ENCODE peak calls at places on chromosome 7, in ten cellular contexts. One of them, this sample, is unnamed.

GRCh38 chr7:82740246-82740848 is 296.8 kb upstream of the CACNA2D1 start:
- DNase-seq in NT2/D1: peak; percentile 63
- DNase-seq in activated CD8-positive, alpha-beta memory T cell treated with anti-CD3 and anti-CD28 coated beads for 24 hours: no peak
- DNase-seq in iPS-NIHi11: peak; percentile 41
- DNase-seq in T-helper 9 cell: no peak
- DNase-seq in HFF-Myc: no peak
- DNase-seq in mucosa of gallbladder: peak; percentile 27
- DNase-seq in Calu3: peak; percentile 52
- DNase-seq in brain microvascular endothelial cell: peak; percentile 69
- DNase-seq in amniotic stem cell: peak; percentile 61
- DNase-seq in this sample: peak; percentile 87

GRCh38 chr7:18177815-18178660 is 150.4 kb upstream of the PRPS1L1 start:
- DNase-seq in NT2/D1: no peak
- DNase-seq in activated CD8-positive, alpha-beta memory T cell treated with anti-CD3 and anti-CD28 coated beads for 24 hours: no peak
- DNase-seq in iPS-NIHi11: no peak
- DNase-seq in T-helper 9 cell: no peak
- DNase-seq in HFF-Myc: no peak
- DNase-seq in mucosa of gallbladder: no peak
- DNase-seq in Calu3: peak; percentile 88
- DNase-seq in brain microvascular endothelial cell: peak; percentile 65
- DNase-seq in amniotic stem cell: no peak
- DNase-seq in this sample: peak; percentile 83

GRCh38 chr7:19916011-19916410 is 142.6 kb upstream of the TMEM196 start:
- DNase-seq in NT2/D1: no peak
- DNase-seq in activated CD8-positive, alpha-beta memory T cell treated with anti-CD3 and anti-CD28 coated beads for 24 hours: no peak
- DNase-seq in iPS-NIHi11: no peak
- DNase-seq in T-helper 9 cell: no peak
- DNase-seq in HFF-Myc: no peak
- DNase-seq in mucosa of gallbladder: no peak
- DNase-seq in Calu3: peak; percentile 28
- DNase-seq in brain microvascular endothelial cell: no peak
- DNase-seq in amniotic stem cell: no peak
- DNase-seq in this sample: no peak

GRCh38 chr7:74059681-74060588 is 23.7 kb upstream of the LIMK1 start:
- DNase-seq in NT2/D1: no peak
- DNase-seq in activated CD8-positive, alpha-beta memory T cell treated with anti-CD3 and anti-CD28 coated beads for 24 hours: no peak
- DNase-seq in iPS-NIHi11: peak; percentile 44
- DNase-seq in T-helper 9 cell: no peak
- DNase-seq in HFF-Myc: no peak
- DNase-seq in mucosa of gallbladder: peak; percentile 91
- DNase-seq in Calu3: peak; percentile 67
- DNase-seq in brain microvascular endothelial cell: no peak
- DNase-seq in amniotic stem cell: no peak
- DNase-seq in this sample: no peak

GRCh38 chr7:142381727-142382409 is 124.0 kb upstream of the PRSS58 start:
- DNase-seq in NT2/D1: no peak
- DNase-seq in activated CD8-positive, alpha-beta memory T cell treated with anti-CD3 and anti-CD28 coated beads for 24 hours: no peak
- DNase-seq in iPS-NIHi11: no peak
- DNase-seq in T-helper 9 cell: no peak
- DNase-seq in HFF-Myc: no peak
- DNase-seq in mucosa of gallbladder: no peak
- DNase-seq in Calu3: no peak
- DNase-seq in brain microvascular endothelial cell: no peak
- DNase-seq in amniotic stem cell: no peak
- DNase-seq in this sample: peak; percentile 20

GRCh38 chr7:104983620-104984539 is 30.1 kb upstream of the KMT2E start:
- DNase-seq in NT2/D1: peak; percentile 72
- DNase-seq in activated CD8-positive, alpha-beta memory T cell treated with anti-CD3 and anti-CD28 coated beads for 24 hours: peak; percentile 92
- DNase-seq in iPS-NIHi11: peak; percentile 90
- DNase-seq in T-helper 9 cell: peak; percentile 75
- DNase-seq in HFF-Myc: no peak
- DNase-seq in mucosa of gallbladder: peak; percentile 88
- DNase-seq in Calu3: peak; percentile 75
- DNase-seq in brain microvascular endothelial cell: peak; percentile 74
- DNase-seq in amniotic stem cell: peak; percentile 80
- DNase-seq in this sample: peak; percentile 85

GRCh38 chr7:2282185-2282751 is 32.0 kb downstream of the SNX8 start:
- DNase-seq in NT2/D1: no peak
- DNase-seq in activated CD8-positive, alpha-beta memory T cell treated with anti-CD3 and anti-CD28 coated beads for 24 hours: no peak
- DNase-seq in iPS-NIHi11: peak; percentile 13
- DNase-seq in T-helper 9 cell: no peak
- DNase-seq in HFF-Myc: no peak
- DNase-seq in mucosa of gallbladder: no peak
- DNase-seq in Calu3: no peak
- DNase-seq in brain microvascular endothelial cell: no peak
- DNase-seq in amniotic stem cell: no peak
- DNase-seq in this sample: no peak

GRCh38 chr7:150799741-150800575 is at the start of gene TMEM176B:
- DNase-seq in NT2/D1: no peak
- DNase-seq in activated CD8-positive, alpha-beta memory T cell treated with anti-CD3 and anti-CD28 coated beads for 24 hours: no peak
- DNase-seq in iPS-NIHi11: peak; percentile 43
- DNase-seq in T-helper 9 cell: no peak
- DNase-seq in HFF-Myc: no peak
- DNase-seq in mucosa of gallbladder: peak; percentile 65
- DNase-seq in Calu3: peak; percentile 24
- DNase-seq in brain microvascular endothelial cell: no peak
- DNase-seq in amniotic stem cell: no peak
- DNase-seq in this sample: no peak

GRCh38 chr7:52781250-52781649 is 254.2 kb upstream of the POM121L12 start:
- DNase-seq in NT2/D1: no peak
- DNase-seq in activated CD8-positive, alpha-beta memory T cell treated with anti-CD3 and anti-CD28 coated beads for 24 hours: no peak
- DNase-seq in iPS-NIHi11: no peak
- DNase-seq in T-helper 9 cell: no peak
- DNase-seq in HFF-Myc: no peak
- DNase-seq in mucosa of gallbladder: no peak
- DNase-seq in Calu3: no peak
- DNase-seq in brain microvascular endothelial cell: no peak
- DNase-seq in amniotic stem cell: no peak
- DNase-seq in this sample: no peak

GRCh38 chr7:54810401-54810800 is 51.4 kb upstream of the SEC61G start:
- DNase-seq in NT2/D1: no peak
- DNase-seq in activated CD8-positive, alpha-beta memory T cell treated with anti-CD3 and anti-CD28 coated beads for 24 hours: no peak
- DNase-seq in iPS-NIHi11: no peak
- DNase-seq in T-helper 9 cell: no peak
- DNase-seq in HFF-Myc: no peak
- DNase-seq in mucosa of gallbladder: no peak
- DNase-seq in Calu3: no peak
- DNase-seq in brain microvascular endothelial cell: no peak
- DNase-seq in amniotic stem cell: no peak
- DNase-seq in this sample: no peak

GRCh38 chr7:44647981-44648714 is 41.7 kb downstream of the OGDH start:
- DNase-seq in NT2/D1: no peak
- DNase-seq in activated CD8-positive, alpha-beta memory T cell treated with anti-CD3 and anti-CD28 coated beads for 24 hours: no peak
- DNase-seq in iPS-NIHi11: no peak
- DNase-seq in T-helper 9 cell: no peak
- DNase-seq in HFF-Myc: no peak
- DNase-seq in mucosa of gallbladder: no peak
- DNase-seq in Calu3: no peak
- DNase-seq in brain microvascular endothelial cell: no peak
- DNase-seq in amniotic stem cell: no peak
- DNase-seq in this sample: no peak

GRCh38 chr7:16129431-16130126 is 291.8 kb downstream of the CRPPA start:
- DNase-seq in NT2/D1: no peak
- DNase-seq in activated CD8-positive, alpha-beta memory T cell treated with anti-CD3 and anti-CD28 coated beads for 24 hours: no peak
- DNase-seq in iPS-NIHi11: no peak
- DNase-seq in T-helper 9 cell: no peak
- DNase-seq in HFF-Myc: peak; percentile 80
- DNase-seq in mucosa of gallbladder: no peak
- DNase-seq in Calu3: peak; percentile 30
- DNase-seq in brain microvascular endothelial cell: peak; percentile 58
- DNase-seq in amniotic stem cell: peak; percentile 49
- DNase-seq in this sample: peak; percentile 91

GRCh38 chr7:84372712-84373111 is 178.1 kb upstream of the SEMA3A start:
- DNase-seq in NT2/D1: no peak
- DNase-seq in activated CD8-positive, alpha-beta memory T cell treated with anti-CD3 and anti-CD28 coated beads for 24 hours: no peak
- DNase-seq in iPS-NIHi11: no peak
- DNase-seq in T-helper 9 cell: no peak
- DNase-seq in HFF-Myc: no peak
- DNase-seq in mucosa of gallbladder: no peak
- DNase-seq in Calu3: no peak
- DNase-seq in brain microvascular endothelial cell: peak; percentile 1
- DNase-seq in amniotic stem cell: no peak
- DNase-seq in this sample: peak; percentile 41

GRCh38 chr7:47291461-47292051 is 290.4 kb downstream of the TNS3 start:
- DNase-seq in NT2/D1: no peak
- DNase-seq in activated CD8-positive, alpha-beta memory T cell treated with anti-CD3 and anti-CD28 coated beads for 24 hours: no peak
- DNase-seq in iPS-NIHi11: no peak
- DNase-seq in T-helper 9 cell: no peak
- DNase-seq in HFF-Myc: peak; percentile 53
- DNase-seq in mucosa of gallbladder: no peak
- DNase-seq in Calu3: peak; percentile 50
- DNase-seq in brain microvascular endothelial cell: peak; percentile 96
- DNase-seq in amniotic stem cell: peak; percentile 92
- DNase-seq in this sample: peak; percentile 92

GRCh38 chr7:15720849-15721471 is 34.5 kb upstream of the MEOX2 start:
- DNase-seq in NT2/D1: peak; percentile 38
- DNase-seq in activated CD8-positive, alpha-beta memory T cell treated with anti-CD3 and anti-CD28 coated beads for 24 hours: no peak
- DNase-seq in iPS-NIHi11: no peak
- DNase-seq in T-helper 9 cell: no peak
- DNase-seq in HFF-Myc: peak; percentile 39
- DNase-seq in mucosa of gallbladder: peak; percentile 19
- DNase-seq in Calu3: peak; percentile 62
- DNase-seq in brain microvascular endothelial cell: peak; percentile 77
- DNase-seq in amniotic stem cell: no peak
- DNase-seq in this sample: peak; percentile 83

GRCh38 chr7:135842446-135843175 is 94.0 kb upstream of the FAM180A start:
- DNase-seq in NT2/D1: no peak
- DNase-seq in activated CD8-positive, alpha-beta memory T cell treated with anti-CD3 and anti-CD28 coated beads for 24 hours: no peak
- DNase-seq in iPS-NIHi11: no peak
- DNase-seq in T-helper 9 cell: no peak
- DNase-seq in HFF-Myc: no peak
- DNase-seq in mucosa of gallbladder: no peak
- DNase-seq in Calu3: no peak
- DNase-seq in brain microvascular endothelial cell: no peak
- DNase-seq in amniotic stem cell: no peak
- DNase-seq in this sample: peak; percentile 7

GRCh38 chr7:39252916-39253315 is 275.2 kb downstream of the POU6F2 start:
- DNase-seq in NT2/D1: no peak
- DNase-seq in activated CD8-positive, alpha-beta memory T cell treated with anti-CD3 and anti-CD28 coated beads for 24 hours: no peak
- DNase-seq in iPS-NIHi11: no peak
- DNase-seq in T-helper 9 cell: no peak
- DNase-seq in HFF-Myc: no peak
- DNase-seq in mucosa of gallbladder: peak; percentile 11
- DNase-seq in Calu3: no peak
- DNase-seq in brain microvascular endothelial cell: peak; percentile 22
- DNase-seq in amniotic stem cell: no peak
- DNase-seq in this sample: peak; percentile 23

GRCh38 chr7:114088541-114088940 is 169.7 kb upstream of the PPP1R3A start:
- DNase-seq in NT2/D1: no peak
- DNase-seq in activated CD8-positive, alpha-beta memory T cell treated with anti-CD3 and anti-CD28 coated beads for 24 hours: no peak
- DNase-seq in iPS-NIHi11: no peak
- DNase-seq in T-helper 9 cell: no peak
- DNase-seq in HFF-Myc: no peak
- DNase-seq in mucosa of gallbladder: no peak
- DNase-seq in Calu3: no peak
- DNase-seq in brain microvascular endothelial cell: no peak
- DNase-seq in amniotic stem cell: no peak
- DNase-seq in this sample: no peak

GRCh38 chr7:11539853-11540252 is 292.1 kb downstream of the THSD7A start:
- DNase-seq in NT2/D1: no peak
- DNase-seq in activated CD8-positive, alpha-beta memory T cell treated with anti-CD3 and anti-CD28 coated beads for 24 hours: no peak
- DNase-seq in iPS-NIHi11: no peak
- DNase-seq in T-helper 9 cell: no peak
- DNase-seq in HFF-Myc: no peak
- DNase-seq in mucosa of gallbladder: no peak
- DNase-seq in Calu3: no peak
- DNase-seq in brain microvascular endothelial cell: no peak
- DNase-seq in amniotic stem cell: no peak
- DNase-seq in this sample: peak; percentile 38

GRCh38 chr7:90312745-90313144 is 8.4 kb downstream of the FAM237B start:
- DNase-seq in NT2/D1: no peak
- DNase-seq in activated CD8-positive, alpha-beta memory T cell treated with anti-CD3 and anti-CD28 coated beads for 24 hours: no peak
- DNase-seq in iPS-NIHi11: no peak
- DNase-seq in T-helper 9 cell: no peak
- DNase-seq in HFF-Myc: no peak
- DNase-seq in mucosa of gallbladder: no peak
- DNase-seq in Calu3: no peak
- DNase-seq in brain microvascular endothelial cell: no peak
- DNase-seq in amniotic stem cell: no peak
- DNase-seq in this sample: peak; percentile 56

GRCh38 chr7:121504478-121504877 is 108.4 kb upstream of the FAM3C start:
- DNase-seq in NT2/D1: peak; percentile 36
- DNase-seq in activated CD8-positive, alpha-beta memory T cell treated with anti-CD3 and anti-CD28 coated beads for 24 hours: no peak
- DNase-seq in iPS-NIHi11: no peak
- DNase-seq in T-helper 9 cell: no peak
- DNase-seq in HFF-Myc: peak; percentile 85
- DNase-seq in mucosa of gallbladder: no peak
- DNase-seq in Calu3: no peak
- DNase-seq in brain microvascular endothelial cell: peak; percentile 66
- DNase-seq in amniotic stem cell: peak; percentile 68
- DNase-seq in this sample: peak; percentile 66

GRCh38 chr7:69742237-69742636 is 144.0 kb downstream of the AUTS2 start:
- DNase-seq in NT2/D1: no peak
- DNase-seq in activated CD8-positive, alpha-beta memory T cell treated with anti-CD3 and anti-CD28 coated beads for 24 hours: no peak
- DNase-seq in iPS-NIHi11: no peak
- DNase-seq in T-helper 9 cell: no peak
- DNase-seq in HFF-Myc: no peak
- DNase-seq in mucosa of gallbladder: no peak
- DNase-seq in Calu3: no peak
- DNase-seq in brain microvascular endothelial cell: no peak
- DNase-seq in amniotic stem cell: no peak
- DNase-seq in this sample: no peak

GRCh38 chr7:157397751-157398691 is 61.2 kb downstream of the DNAJB6 start:
- DNase-seq in NT2/D1: peak; percentile 44
- DNase-seq in activated CD8-positive, alpha-beta memory T cell treated with anti-CD3 and anti-CD28 coated beads for 24 hours: no peak
- DNase-seq in iPS-NIHi11: peak; percentile 65
- DNase-seq in T-helper 9 cell: no peak
- DNase-seq in HFF-Myc: peak; percentile 67
- DNase-seq in mucosa of gallbladder: peak; percentile 40
- DNase-seq in Calu3: peak; percentile 58
- DNase-seq in brain microvascular endothelial cell: peak; percentile 76
- DNase-seq in amniotic stem cell: no peak
- DNase-seq in this sample: peak; percentile 88

GRCh38 chr7:96143495-96144259 is 178.2 kb downstream of the SLC25A13 start:
- DNase-seq in NT2/D1: peak; percentile 86
- DNase-seq in activated CD8-positive, alpha-beta memory T cell treated with anti-CD3 and anti-CD28 coated beads for 24 hours: no peak
- DNase-seq in iPS-NIHi11: peak; percentile 43
- DNase-seq in T-helper 9 cell: no peak
- DNase-seq in HFF-Myc: no peak
- DNase-seq in mucosa of gallbladder: no peak
- DNase-seq in Calu3: no peak
- DNase-seq in brain microvascular endothelial cell: no peak
- DNase-seq in amniotic stem cell: no peak
- DNase-seq in this sample: no peak

GRCh38 chr7:151337346-151337745 is 4.3 kb upstream of the NUB1 start:
- DNase-seq in NT2/D1: no peak
- DNase-seq in activated CD8-positive, alpha-beta memory T cell treated with anti-CD3 and anti-CD28 coated beads for 24 hours: no peak
- DNase-seq in iPS-NIHi11: no peak
- DNase-seq in T-helper 9 cell: no peak
- DNase-seq in HFF-Myc: no peak
- DNase-seq in mucosa of gallbladder: no peak
- DNase-seq in Calu3: no peak
- DNase-seq in brain microvascular endothelial cell: no peak
- DNase-seq in amniotic stem cell: no peak
- DNase-seq in this sample: no peak

GRCh38 chr7:25779002-25779546 is 372.9 kb upstream of the NFE2L3 start:
- DNase-seq in NT2/D1: no peak
- DNase-seq in activated CD8-positive, alpha-beta memory T cell treated with anti-CD3 and anti-CD28 coated beads for 24 hours: no peak
- DNase-seq in iPS-NIHi11: no peak
- DNase-seq in T-helper 9 cell: no peak
- DNase-seq in HFF-Myc: no peak
- DNase-seq in mucosa of gallbladder: no peak
- DNase-seq in Calu3: no peak
- DNase-seq in brain microvascular endothelial cell: no peak
- DNase-seq in amniotic stem cell: no peak
- DNase-seq in this sample: no peak

GRCh38 chr7:26500749-26501352 is 209.2 kb downstream of the SNX10 start:
- DNase-seq in NT2/D1: no peak
- DNase-seq in activated CD8-positive, alpha-beta memory T cell treated with anti-CD3 and anti-CD28 coated beads for 24 hours: no peak
- DNase-seq in iPS-NIHi11: no peak
- DNase-seq in T-helper 9 cell: no peak
- DNase-seq in HFF-Myc: no peak
- DNase-seq in mucosa of gallbladder: no peak
- DNase-seq in Calu3: no peak
- DNase-seq in brain microvascular endothelial cell: peak; percentile 1
- DNase-seq in amniotic stem cell: no peak
- DNase-seq in this sample: peak; percentile 35

GRCh38 chr7:88669913-88670312 is 89.6 kb upstream of the ZNF804B start:
- DNase-seq in NT2/D1: no peak
- DNase-seq in activated CD8-positive, alpha-beta memory T cell treated with anti-CD3 and anti-CD28 coated beads for 24 hours: no peak
- DNase-seq in iPS-NIHi11: no peak
- DNase-seq in T-helper 9 cell: no peak
- DNase-seq in HFF-Myc: no peak
- DNase-seq in mucosa of gallbladder: no peak
- DNase-seq in Calu3: no peak
- DNase-seq in brain microvascular endothelial cell: no peak
- DNase-seq in amniotic stem cell: no peak
- DNase-seq in this sample: no peak